ENCODE peak calls at places on chromosomes 6 and 20, in five cellular contexts. B, H, S, A and M are unnamed samples. For H3K36me3 and H3K4me1, the result is how much of the 10 kb centered on the place peaks cover.

GRCh38 chr20:25283221-25283951 is 35.5 kb downstream of the PYGB start:
- DNase-seq in S (no peak), A (no peak), B (no peak), H (no peak), M (peak)

GRCh38 chr6:6025736-6026135 is 19.0 kb upstream of the NRN1 start:
- DNase-seq in A (no peak), B (no peak), S (no peak), H (no peak), M (no peak)

GRCh38 chr20:50673146-50673830 is 18.1 kb downstream of the RIPOR3 start:
- DNase-seq in H (no peak), A (no peak), S (no peak), B (no peak), M (no peak)

GRCh38 chr20:63079971-63080370 is 73.2 kb upstream of the BHLHE23 start:
- DNase-seq in H (no peak), B (no peak), A (no peak), S (no peak), M (no peak)

GRCh38 chr6:138238368-138238767 is 20.1 kb upstream of the PBOV1 start:
- DNase-seq in S (no peak), A (no peak), H (no peak), B (no peak), M (no peak)

GRCh38 chr20:22523499-22524392 is 60.6 kb downstream of the FOXA2 start:
- DNase-seq in B (no peak), H (no peak), A (no peak), S (no peak), M (no peak)

GRCh38 chr6:156954781-156955180 is 177.6 kb downstream of the ARID1B start:
- DNase-seq in H (no peak), B (no peak), S (no peak), A (no peak), M (no peak)

GRCh38 chr6:3731700-3732099 is 19.8 kb downstream of the PXDC1 start:
- DNase-seq in H (no peak), A (no peak), B (no peak), S (no peak), M (peak)

GRCh38 chr6:4610256-4610655 is 165.9 kb upstream of the CDYL start:
- DNase-seq in A (no peak), B (no peak), S (no peak), H (peak), M (no peak)

GRCh38 chr6:139135578-139136545 is 982 bp downstream of the HECA start:
- DNase-seq in H (peak), S (no peak), B (no peak), A (peak), M (peak)

GRCh38 chr20:3846740-3847418 is at the start of gene MAVS:
- DNase-seq in A (peak), H (peak), S (peak), B (peak), M (peak)

GRCh38 chr20:50915424-50915823 is 15.8 kb downstream of the ADNP start:
- DNase-seq in A (no peak), B (no peak), S (no peak), H (peak), M (no peak)

GRCh38 chr20:34268851-34269668 is 27.8 kb downstream of the ASIP start:
- DNase-seq in H (no peak), S (no peak), A (peak), B (no peak), M (peak)

GRCh38 chr20:15611579-15611978 is 961.7 kb downstream of the KIF16B start:
- DNase-seq in H (no peak), A (no peak), B (no peak), S (no peak), M (no peak)

GRCh38 chr20:2089447-2089846 is 12.2 kb upstream of the STK35 start:
- DNase-seq in B (no peak), A (no peak), H (no peak), S (no peak), M (no peak)

GRCh38 chr6:12150812-12151432 is 138.8 kb downstream of the HIVEP1 start:
- DNase-seq in B (no peak), A (no peak), H (no peak), S (peak), M (no peak)

GRCh38 chr6:169227116-169227515 is 26.5 kb downstream of the THBS2 start:
- DNase-seq in A (no peak), B (no peak), S (no peak), H (no peak), M (no peak)

GRCh38 chr6:45327956-45328522 is at the start of gene RUNX2:
- DNase-seq in S (no peak), A (no peak), H (peak), B (no peak), M (no peak)

GRCh38 chr6:166056637-166057036 is 111.0 kb downstream of the TBXT start:
- DNase-seq in S (no peak), A (no peak), H (peak), B (no peak), M (peak)

GRCh38 chr6:164007881-164008280 is 593.4 kb downstream of the QKI start:
- DNase-seq in H (no peak), S (no peak), B (no peak), A (no peak), M (no peak)

GRCh38 chr6:128208851-128209580 is 308.2 kb upstream of the THEMIS start:
- DNase-seq in A (no peak), S (no peak), B (no peak), H (peak), M (no peak)

GRCh38 chr6:35919085-35919826 is 1.6 kb downstream of the SRPK1 start:
- DNase-seq in S (no peak), A (peak), B (no peak), H (peak), M (no peak)

GRCh38 chr6:28809947-28810654 is 113.7 kb downstream of the TRIM27 start:
- DNase-seq in A (no peak), H (no peak), B (no peak), S (no peak), M (no peak)

GRCh38 chr20:25389858-25390537 is 637 bp downstream of the ABHD12 start:
- DNase-seq in A (peak), B (no peak), H (no peak), S (no peak), M (peak)

GRCh38 chr20:62591122-62591468 is 51.2 kb upstream of the SLCO4A1 start:
- DNase-seq in A (no peak), S (no peak), H (no peak), B (no peak), M (no peak)

GRCh38 chr20:51591871-51592270 is 49.4 kb upstream of the NFATC2 start:
- DNase-seq in H (no peak), A (no peak), S (no peak), B (no peak), M (no peak)

GRCh38 chr6:43627008-43627825 is 1.8 kb downstream of the GTPBP2 start:
- DNase-seq in H (peak), S (peak), A (peak), B (peak), M (peak)

GRCh38 chr6:150169609-150170008 is 26.8 kb downstream of the PPP1R14C start:
- DNase-seq in S (peak), H (peak), A (no peak), B (no peak), M (no peak)

GRCh38 chr20:63372971-63373885 is 12.1 kb upstream of the CHRNA4 start:
- DNase-seq in H (no peak), A (no peak), B (no peak), S (no peak), M (no peak)

GRCh38 chr20:33552519-33552918 is 62.6 kb downstream of the CBFA2T2 start:
- DNase-seq in A (no peak), B (no peak), S (no peak), H (no peak), M (no peak)

GRCh38 chr6:40439401-40439800 is 147.8 kb downstream of the LRFN2 start:
- DNase-seq in S (no peak), A (no peak), H (no peak), B (no peak), M (no peak)

DNA sequence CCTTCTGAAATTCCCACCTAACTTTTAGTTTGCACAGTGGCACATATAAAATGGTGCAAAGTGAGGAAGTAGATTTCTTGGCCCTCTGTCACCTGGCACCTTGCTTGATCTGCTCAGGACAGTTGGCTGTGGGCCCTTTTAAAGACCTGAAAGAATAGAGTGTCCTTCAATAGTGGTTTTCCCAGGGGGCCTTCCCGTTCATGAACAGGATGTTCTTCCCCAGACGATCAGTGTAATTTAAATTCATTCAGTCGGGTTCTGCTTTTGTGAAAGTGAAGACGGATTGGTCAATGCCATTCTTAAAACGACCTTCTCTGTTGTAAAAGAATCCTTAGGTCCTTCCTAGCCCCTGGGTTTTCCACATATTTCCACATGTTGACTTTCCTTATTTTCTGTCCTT is 178.5 kb downstream of the SASH1 start:
- DNase-seq in A (no peak), S (no peak), B (no peak), H (no peak), M (no peak)
- H3K27ac ChIP-seq in A (no peak), S (no peak), B (no peak), H (peak), M (peak)

GRCh38 chr20:49054032-49054643 is 8.0 kb downstream of the CSE1L start:
- DNase-seq in A (no peak), B (peak), H (no peak), S (no peak), M (no peak)
- H3K36me3 ChIP-seq in A (under half), B (under half), H (under half), S (under half), M (under half)

GRCh38 chr6:17930321-17930993 is 57.0 kb downstream of the KIF13A start:
- DNase-seq in B (no peak), H (peak), S (no peak), A (no peak), M (no peak)

GRCh38 chr6:17928514-17929430 is 58.7 kb downstream of the KIF13A start:
- DNase-seq in B (no peak), H (peak), A (no peak), S (no peak), M (no peak)

GRCh38 chr6:17932362-17932852 is 55.0 kb downstream of the KIF13A start:
- DNase-seq in S (no peak), H (peak), B (no peak), A (no peak), M (no peak)

GRCh38 chr6:17927705-17928104 is 59.7 kb downstream of the KIF13A start:
- DNase-seq in H (no peak), S (no peak), B (no peak), A (no peak), M (no peak)

GRCh38 chr6:17931227-17931626 is 56.2 kb downstream of the KIF13A start:
- DNase-seq in A (no peak), H (no peak), B (no peak), S (no peak), M (no peak)
- H3K4me1 ChIP-seq in A (under half), H (under half), B (under half), S (under half), M (under half)

GRCh38 chr6:37149750-37150149 is 20.2 kb upstream of the PIM1 start:
- DNase-seq in H (no peak), A (no peak), S (no peak), B (no peak), M (no peak)
- H3K27ac ChIP-seq in H (no peak), A (no peak), S (no peak), B (peak), M (no peak)

GRCh38 chr6:31640612-31641011 is 11.8 kb downstream of the BAG6 start:
- DNase-seq in S (no peak), B (no peak), H (no peak), A (no peak), M (no peak)
- H3K36me3 ChIP-seq in S (half or more), B (half or more), H (half or more), A (under half), M (under half)

GRCh38 chr6:1577146-1577680 is 32.5 kb upstream of the FOXC1 start:
- DNase-seq in B (no peak), S (no peak), A (no peak), H (no peak), M (no peak)

GRCh38 chr6:1578293-1578745 is 31.4 kb upstream of the FOXC1 start:
- DNase-seq in S (no peak), H (no peak), B (no peak), A (no peak), M (no peak)

GRCh38 chr6:1575213-1576041 is 34.3 kb upstream of the FOXC1 start:
- DNase-seq in A (no peak), S (no peak), B (peak), H (peak), M (peak)

GRCh38 chr6:1576166-1576565 is 33.5 kb upstream of the FOXC1 start:
- DNase-seq in S (no peak), H (no peak), B (no peak), A (no peak), M (no peak)

DNA sequence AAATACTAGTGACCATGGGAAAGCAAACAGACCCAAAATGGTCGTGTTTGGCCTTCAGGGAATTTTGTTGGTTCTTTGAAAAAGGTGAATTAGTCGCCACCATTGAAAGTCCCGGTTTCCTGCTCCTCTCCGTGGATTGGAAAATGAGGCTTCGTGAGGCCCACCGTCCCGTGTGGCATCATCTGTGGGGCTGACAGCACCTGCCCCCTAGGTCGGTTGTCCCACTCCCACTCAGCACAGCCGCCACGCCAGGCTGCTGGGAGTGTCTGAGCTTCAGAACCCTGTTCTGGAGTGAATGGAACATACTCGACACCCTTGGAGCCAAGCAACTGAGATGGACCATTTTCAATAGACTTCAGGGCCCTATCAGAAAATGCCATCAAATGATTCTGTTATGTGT is 33.0 kb upstream of the FOXC1 start:
- DNase-seq in S (no peak), B (no peak), A (no peak), H (no peak), M (no peak)
- H3K4me1 ChIP-seq in S (under half), B (under half), A (under half), H (under half), M (under half)

DNA sequence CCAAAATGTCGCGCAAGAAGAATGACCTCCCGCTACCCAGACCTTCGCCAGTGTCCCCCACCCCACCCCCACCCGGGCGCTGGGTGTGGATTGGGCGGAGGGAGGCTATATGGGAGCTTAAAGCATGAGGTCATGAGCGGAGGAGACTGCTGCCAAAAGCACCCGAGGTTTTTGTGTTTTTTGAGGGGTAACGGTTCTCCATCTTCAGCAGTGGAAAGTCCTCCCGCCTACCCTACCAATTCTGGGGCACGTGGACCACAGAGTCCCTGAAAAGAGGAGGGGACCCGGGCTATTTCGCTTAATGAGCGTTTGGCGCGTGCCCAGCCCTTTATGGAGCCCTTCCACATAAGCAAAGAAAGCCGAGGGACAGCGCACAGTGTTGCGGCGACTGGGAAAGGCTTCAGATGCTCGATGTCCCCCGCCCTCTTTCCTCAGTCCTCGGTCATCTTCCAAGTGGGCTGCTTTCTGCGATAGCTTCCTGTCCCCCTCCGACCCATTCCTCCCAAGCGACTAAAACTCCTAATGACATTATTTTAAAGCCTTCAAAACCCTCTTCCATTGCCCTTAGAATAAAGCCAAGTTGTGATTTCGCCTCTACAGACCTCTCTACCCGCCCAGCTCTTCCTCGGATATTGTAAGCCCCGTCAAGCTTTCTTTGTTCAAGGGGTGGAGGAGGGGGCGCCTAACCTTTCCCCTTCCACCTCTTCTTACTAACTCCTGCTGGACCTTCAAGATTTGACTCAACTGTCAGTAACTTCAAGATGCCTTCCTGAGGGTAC is 2.1 kb upstream of the TRERF1 start:
- DNase-seq in B (no peak), S (no peak), H (peak), A (no peak), M (peak)
- H3K27ac ChIP-seq in B (peak), S (no peak), H (peak), A (peak), M (no peak)

GRCh38 chr20:47286681-47287080 is 69.8 kb downstream of the ZMYND8 start:
- DNase-seq in H (no peak), A (no peak), S (no peak), B (no peak), M (peak)

GRCh38 chr20:47289989-47290388 is 66.5 kb downstream of the ZMYND8 start:
- DNase-seq in H (peak), S (no peak), A (no peak), B (no peak), M (no peak)

GRCh38 chr20:47292581-47292980 is 63.9 kb downstream of the ZMYND8 start:
- DNase-seq in A (no peak), B (no peak), S (no peak), H (no peak), M (no peak)

GRCh38 chr20:47287609-47288144 is 68.8 kb downstream of the ZMYND8 start:
- DNase-seq in S (no peak), B (no peak), A (no peak), H (no peak), M (no peak)

DNA sequence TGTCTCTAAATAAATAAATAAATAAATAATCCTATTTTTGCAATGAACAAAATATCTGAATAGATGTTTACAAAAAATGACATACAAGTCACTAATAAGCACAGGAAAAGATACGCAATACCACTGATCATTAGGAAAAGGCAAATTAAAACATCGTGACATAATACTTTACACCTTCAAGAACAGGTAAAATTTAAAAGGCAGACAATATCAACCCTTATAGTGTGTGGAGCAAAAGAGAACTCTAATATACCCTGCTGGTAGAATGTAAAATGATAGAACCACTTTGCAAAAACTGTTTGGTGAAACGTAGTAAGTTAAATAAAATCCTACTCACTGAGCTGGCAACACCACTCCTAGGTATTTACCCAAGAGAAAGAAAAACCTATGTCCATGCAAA is 67.4 kb downstream of the ZMYND8 start:
- DNase-seq in H (no peak), S (no peak), A (no peak), B (no peak), M (no peak)
- H3K36me3 ChIP-seq in H (under half), S (under half), A (under half), B (under half), M (under half)

GRCh38 chr6:126685182-126685581 is 345.3 kb downstream of the CENPW start:
- DNase-seq in B (no peak), S (no peak), A (no peak), H (no peak), M (no peak)
- H3K4me1 ChIP-seq in B (under half), S (under half), A (under half), H (under half), M (under half)